ENCODE peak calls at places on chromosomes 4 and X, in four cellular contexts. H is CD4-positive, alpha-beta memory T cell; Q is keratinocyte; F is CD4-positive, alpha-beta T cell. W is an unnamed sample.

GRCh38 chr4:147950840-147951239 is 219.0 kb downstream of the ARHGAP10 start:
- DNase-seq in H (no peak), Q (no peak), F (no peak), W (no peak)

GRCh38 chr4:27176400-27176799 is 315.8 kb downstream of the STIM2 start:
- DNase-seq in F (no peak), Q (no peak), H (no peak), W (no peak)

GRCh38 chr4:4981827-4982226 is 37.4 kb downstream of the CYTL1 start:
- DNase-seq in H (no peak), Q (no peak), F (no peak), W (no peak)

GRCh38 chrX:30806187-30806728 is 82.8 kb downstream of the TAB3 start:
- DNase-seq in H (no peak), Q (no peak), F (no peak), W (no peak)

GRCh38 chr4:60201052-60201673 is 999.0 kb upstream of the ADGRL3 start:
- DNase-seq in H (no peak), Q (no peak), F (no peak), W (no peak)

GRCh38 chr4:52554606-52555355 is 104.3 kb downstream of the USP46 start:
- DNase-seq in F (no peak), H (no peak), Q (no peak), W (no peak)

GRCh38 chrX:13658602-13659001 is 5.7 kb downstream of the TCEANC start:
- DNase-seq in Q (no peak), H (no peak), F (no peak), W (no peak)

GRCh38 chr4:2248044-2248780 is 6.3 kb upstream of the HAUS3 start:
- DNase-seq in Q (no peak), F (no peak), H (no peak), W (no peak)

GRCh38 chrX:94524867-94525266 is 850.9 kb downstream of the FAM133A start:
- DNase-seq in H (no peak), Q (no peak), F (no peak), W (no peak)

GRCh38 chr4:44558206-44558605 is 93.2 kb downstream of the YIPF7 start:
- DNase-seq in H (no peak), F (no peak), Q (no peak), W (no peak)

GRCh38 chr4:8577972-8578371 is 2.2 kb upstream of the GPR78 start:
- DNase-seq in Q (no peak), H (no peak), F (no peak), W (no peak)

GRCh38 chr4:20490734-20491133 is 209.5 kb upstream of the PACRGL start:
- DNase-seq in Q (no peak), H (no peak), F (no peak), W (no peak)

GRCh38 chr4:169015237-169015636 is 5.2 kb upstream of the CBR4 start:
- DNase-seq in Q (no peak), H (no peak), F (no peak), W (no peak)

GRCh38 chr4:150211016-150211415 is 132.8 kb downstream of the DCLK2 start:
- DNase-seq in H (no peak), F (no peak), Q (no peak), W (no peak)

GRCh38 chr4:145176641-145177432 is 3.6 kb downstream of the OTUD4 start:
- DNase-seq in Q (no peak), F (no peak), H (peak; percentile 50), W (no peak)

GRCh38 chr4:66266035-66266434 is 595.7 kb upstream of the EPHA5 start:
- DNase-seq in F (no peak), H (no peak), Q (no peak), W (no peak)

GRCh38 chr4:186591651-186592050 is 36.3 kb upstream of the MTNR1A start:
- DNase-seq in H (no peak), F (no peak), Q (no peak), W (no peak)

GRCh38 chr4:23828779-23829178 is 61.1 kb downstream of the PPARGC1A start:
- DNase-seq in H (no peak), Q (no peak), F (no peak), W (no peak)

GRCh38 chrX:102784550-102784949 is 64.0 kb downstream of the GPRASP3 start:
- DNase-seq in Q (no peak), H (no peak), F (no peak), W (no peak)

GRCh38 chr4:139015948-139016451 is 419 bp downstream of the NOCT start:
- DNase-seq in Q (no peak), F (peak; percentile 34), H (peak; percentile 48), W (peak; percentile 27)

GRCh38 chr4:7807351-7807921 is 132.2 kb downstream of the AFAP1 start:
- DNase-seq in Q (no peak), H (no peak), F (no peak), W (no peak)

GRCh38 chrX:106608016-106608415 is 3.8 kb upstream of the RADX start:
- DNase-seq in Q (no peak), F (no peak), H (peak; percentile 74), W (peak; percentile 15)

GRCh38 chr4:113815826-113816225 is 54.3 kb upstream of the CAMK2D start:
- DNase-seq in H (no peak), Q (no peak), F (no peak), W (no peak)

GRCh38 chr4:659851-660250 is 14.2 kb downstream of the ATP5ME start:
- DNase-seq in Q (no peak), H (no peak), F (no peak), W (no peak)

GRCh38 chr4:31365006-31365690 is 645.0 kb downstream of the PCDH7 start:
- DNase-seq in H (no peak), F (no peak), Q (no peak), W (no peak)

GRCh38 chr4:37481547-37482129 is 204.5 kb downstream of the RELL1 start:
- DNase-seq in H (no peak), Q (no peak), F (no peak), W (no peak)

GRCh38 chrX:82757614-82758013 is 750.5 kb upstream of the POU3F4 start:
- DNase-seq in F (no peak), Q (no peak), H (no peak), W (no peak)

GRCh38 chr4:181647396-181648107 is 595.6 kb upstream of the TENM3 start:
- DNase-seq in F (no peak), Q (no peak), H (no peak), W (no peak)

GRCh38 chrX:1601051-1601767 is 9.8 kb downstream of the AKAP17A start:
- DNase-seq in F (no peak), Q (no peak), H (no peak), W (no peak)

GRCh38 chrX:386239-386767 is 404 bp downstream of the PPP2R3B start:
- DNase-seq in Q (no peak), H (no peak), F (peak; percentile 9), W (peak; percentile 53)

GRCh38 chrX:118348186-118348810 is 2.4 kb downstream of the WDR44 start:
- DNase-seq in F (no peak), Q (no peak), H (no peak), W (no peak)
- H3K27ac ChIP-seq in F (no peak overlapping the region), Q (peak overlapping the region; percentile 70), H (peak overlapping the region; percentile 84), W (no peak overlapping the region)

GRCh38 chr4:15779336-15779735 is 1.2 kb downstream of the CD38 start:
- DNase-seq in H (no peak), Q (no peak), F (no peak), W (no peak)
- H3K27ac ChIP-seq in H (no peak overlapping the region), Q (no peak overlapping the region), F (no peak overlapping the region), W (peak overlapping the region; percentile 32)

DNA sequence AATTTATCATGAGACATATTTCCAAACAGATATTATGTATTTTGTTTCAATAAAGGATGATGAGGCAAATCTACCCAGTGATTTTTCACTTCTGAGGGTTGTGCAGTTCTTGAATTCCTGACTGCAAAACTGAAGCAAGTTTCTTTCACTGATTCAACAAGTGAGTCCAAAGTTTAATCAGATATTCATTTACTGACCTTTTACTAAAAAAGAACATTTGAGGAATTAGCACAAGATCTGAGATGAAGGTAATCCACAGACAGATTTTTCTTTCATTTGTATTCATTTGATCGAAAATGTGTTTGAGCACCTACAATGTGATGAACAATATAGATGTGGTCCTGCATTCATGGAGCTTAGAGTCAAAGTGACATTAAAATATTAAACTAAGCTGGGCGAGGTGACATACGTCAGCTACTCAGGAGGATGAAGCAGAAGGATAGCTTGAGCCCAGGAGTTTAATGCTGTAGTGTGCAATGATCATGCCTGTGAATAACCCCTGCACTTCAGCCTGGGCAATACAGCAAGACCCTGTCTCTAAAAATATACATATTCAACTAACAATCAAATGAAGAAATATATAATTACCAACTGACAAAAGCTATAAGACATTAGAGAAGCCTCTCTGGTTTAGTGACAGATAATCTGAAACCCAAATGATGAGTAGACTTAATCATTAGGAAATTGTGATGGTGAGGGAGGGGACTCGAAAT is 76.6 kb downstream of the ANXA3 start:
- DNase-seq in H (no peak), F (no peak), Q (no peak), W (no peak)
- H3K27ac ChIP-seq in H (no peak overlapping the region), F (no peak overlapping the region), Q (peak overlapping the region; percentile 16), W (no peak overlapping the region)

GRCh38 chr4:87046111-87046510 is 111.3 kb downstream of the AFF1 start:
- DNase-seq in Q (no peak), F (no peak), H (no peak), W (no peak)
- H3K27ac ChIP-seq in Q (no peak overlapping the region), F (no peak overlapping the region), H (no peak overlapping the region), W (no peak overlapping the region)

W was measured in CD8-positive, alpha-beta T cell.